ENCODE peak calls at places on chromosome X, in eight cellular contexts. Z is amniotic stem cell; Y is epithelial cell of esophagus; S is lower lobe of right lung; X is iPS DF 6.9; I is neural crest cell; N is stimulated activated CD8-positive, alpha-beta memory T cell treated with anti-CD3 and anti-CD28 coated beads, Interleukin-4, amount 100 ng/mL, for 24 hours; V is hepatocyte. D is an unnamed sample.

GRCh38 chrX:31258163-31258562 is 186.3 kb upstream of the FTHL17 start:
- DNase-seq in Z (no peak), Y (peak; percentile 25), S (no peak), X (no peak), I (no peak), N (no peak), V (no peak), D (no peak)

GRCh38 chrX:152637649-152638442 is at the start of gene GABRQ:
- DNase-seq in Z (no peak), Y (peak; percentile 9), S (peak; percentile 47), X (peak; percentile 54), I (peak; percentile 53), N (no peak), V (peak; percentile 75), D (no peak)

GRCh38 chrX:2828404-2829065 is at the start of gene GYG2:
- DNase-seq in Z (no peak), Y (no peak), S (no peak), X (no peak), I (peak; percentile 69), N (no peak), V (peak; percentile 72), D (no peak)

GRCh38 chrX:119753639-119754257 is 4.6 kb upstream of the SOWAHD start:
- DNase-seq in Z (no peak), Y (peak; percentile 45), S (no peak), X (no peak), I (peak; percentile 6), N (no peak), V (peak; percentile 34), D (no peak)

GRCh38 chrX:1239681-1240142 is 27.3 kb upstream of the CRLF2 start:
- DNase-seq in Z (no peak), Y (no peak), S (peak; percentile 90), X (no peak), I (no peak), N (peak; percentile 23), V (no peak), D (no peak)

GRCh38 chrX:78643106-78643505 is 16.0 kb downstream of the RTL3 start:
- DNase-seq in Z (no peak), Y (no peak), S (no peak), X (no peak), I (no peak), N (no peak), V (no peak), D (no peak)

GRCh38 chrX:41116948-41117347 is 31.7 kb downstream of the USP9X start:
- DNase-seq in Z (no peak), Y (peak; percentile 18), S (no peak), X (no peak), I (no peak), N (no peak), V (no peak), D (no peak)

GRCh38 chrX:123665197-123665596 is 67.7 kb downstream of the THOC2 start:
- DNase-seq in Z (no peak), Y (peak; percentile 91), S (no peak), X (no peak), I (no peak), N (no peak), V (peak; percentile 8), D (no peak)